ENCODE peak calls at places on chromosomes 6 and 20, in five cellular contexts. U is NT2/D1, X is stomach, L is tibial nerve, I is bronchial epithelial cell. Y is an unnamed sample.
A peak's percentile ranks its signal among the peaks of the same experiment; 100 is the strongest.

GRCh38 chr20:36604952-36605308 is 649 bp upstream of the RAB5IF start:
- DNase-seq in U (no peak), X (peak; percentile 41), L (peak; percentile 18), I (no peak), Y (peak; percentile 61)

GRCh38 chr6:28232785-28233184 is 7.7 kb downstream of the ZSCAN9 start:
- DNase-seq in U (no peak), X (no peak), L (no peak), I (no peak), Y (no peak)

GRCh38 chr6:33622456-33623431 is 1.6 kb downstream of the ITPR3 start:
- DNase-seq in U (no peak), X (peak; percentile 63), L (no peak), I (peak; percentile 74), Y (no peak)

GRCh38 chr20:46174469-46175126 is 56.5 kb downstream of the CD40 start:
- DNase-seq in U (peak; percentile 80), X (peak; percentile 75), L (peak; percentile 69), I (peak; percentile 28), Y (peak; percentile 64)

GRCh38 chr20:46204594-46205205 is 86.6 kb downstream of the CD40 start:
- DNase-seq in U (no peak), X (no peak), L (no peak), I (no peak), Y (no peak)

GRCh38 chr6:82365011-82365751 is 1.6 kb downstream of the TPBG start:
- DNase-seq in U (no peak), X (peak; percentile 42), L (no peak), I (peak; percentile 37), Y (no peak)

GRCh38 chr20:17856024-17856564 is 112.5 kb downstream of the SNX5 start:
- DNase-seq in U (no peak), X (peak; percentile 44), L (no peak), I (no peak), Y (no peak)

GRCh38 chr6:146498309-146498708 is 45.3 kb upstream of the RAB32 start:
- DNase-seq in U (no peak), X (no peak), L (no peak), I (no peak), Y (no peak)

GRCh38 chr20:5592165-5592564 is 158.0 kb upstream of the SHLD1 start:
- DNase-seq in U (no peak), X (no peak), L (no peak), I (no peak), Y (no peak)

GRCh38 chr6:37938909-37939308 is 119.4 kb downstream of the ZFAND3 start:
- DNase-seq in U (no peak), X (no peak), L (no peak), I (no peak), Y (no peak)

GRCh38 chr6:28648035-28648877 is 122.6 kb downstream of the GPX5 start:
- DNase-seq in U (peak; percentile 54), X (no peak), L (peak; percentile 44), I (peak; percentile 72), Y (no peak)

GRCh38 chr6:24439858-24440539 is 37.3 kb downstream of the MRS2 start:
- DNase-seq in U (no peak), X (no peak), L (no peak), I (no peak), Y (no peak)

GRCh38 chr20:39458452-39458851 is 496.3 kb downstream of the DHX35 start:
- DNase-seq in U (no peak), X (no peak), L (no peak), I (no peak), Y (no peak)

GRCh38 chr20:21501184-21501583 is 12.7 kb downstream of the NKX2-2 start:
- DNase-seq in U (no peak), X (no peak), L (no peak), I (no peak), Y (no peak)
- H3K27me3 ChIP-seq in U (peaks cover 20% of the 10 kb centered on the region), X (peaks cover 46% of the 10 kb centered on the region), L (no peaks in the 10 kb centered on the region), I (peaks cover 9% of the 10 kb centered on the region), Y (no peaks in the 10 kb centered on the region)

DNA sequence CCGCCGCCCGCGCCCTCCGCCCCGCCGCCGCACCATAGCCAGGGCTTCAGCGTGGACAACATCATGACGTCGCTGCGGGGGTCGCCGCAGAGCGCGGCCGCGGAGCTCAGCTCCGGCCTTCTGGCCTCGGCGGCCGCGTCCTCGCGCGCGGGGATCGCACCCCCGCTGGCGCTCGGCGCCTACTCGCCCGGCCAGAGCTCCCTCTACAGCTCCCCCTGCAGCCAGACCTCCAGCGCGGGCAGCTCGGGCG is 1.5 kb downstream of the FOXC1 start:
- DNase-seq in U (no peak), X (no peak), L (no peak), I (no peak), Y (no peak)
- H3K27me3 ChIP-seq in U (peaks cover 85% of the 10 kb centered on the region), X (peaks cover 83% of the 10 kb centered on the region), L (no peaks in the 10 kb centered on the region), I (no peaks in the 10 kb centered on the region), Y (peaks cover 63% of the 10 kb centered on the region)

GRCh38 chr20:61803416-61803902 is 262.2 kb downstream of the TAF4 start:
- DNase-seq in U (no peak), X (no peak), L (no peak), I (no peak), Y (no peak)
- H3K27me3 ChIP-seq in U (peaks cover 85% of the 10 kb centered on the region), X (peaks cover 22% of the 10 kb centered on the region), L (no peaks in the 10 kb centered on the region), I (no peaks in the 10 kb centered on the region), Y (no peaks in the 10 kb centered on the region)

GRCh38 chr6:166766769-166767168 is 139.7 kb upstream of the RPS6KA2 start:
- DNase-seq in U (no peak), X (peak; percentile 16), L (no peak), I (no peak), Y (no peak)

GRCh38 chr6:166764473-166765233 is 137.6 kb upstream of the RPS6KA2 start:
- DNase-seq in U (no peak), X (peak; percentile 24), L (no peak), I (no peak), Y (peak; percentile 30)

GRCh38 chr6:166767191-166767590 is 140.1 kb upstream of the RPS6KA2 start:
- DNase-seq in U (no peak), X (peak; percentile 17), L (no peak), I (no peak), Y (no peak)

GRCh38 chr6:166763606-166764472 is 136.8 kb upstream of the RPS6KA2 start:
- DNase-seq in U (no peak), X (peak; percentile 24), L (no peak), I (no peak), Y (no peak)

GRCh38 chr6:166765234-166765541 is 138.1 kb upstream of the RPS6KA2 start:
- DNase-seq in U (no peak), X (peak; percentile 10), L (no peak), I (no peak), Y (no peak)
- H3K27me3 ChIP-seq in U (no peaks in the 10 kb centered on the region), X (no peaks in the 10 kb centered on the region), L (no peaks in the 10 kb centered on the region), I (peaks cover 2% of the 10 kb centered on the region), Y (no peaks in the 10 kb centered on the region)

DNA sequence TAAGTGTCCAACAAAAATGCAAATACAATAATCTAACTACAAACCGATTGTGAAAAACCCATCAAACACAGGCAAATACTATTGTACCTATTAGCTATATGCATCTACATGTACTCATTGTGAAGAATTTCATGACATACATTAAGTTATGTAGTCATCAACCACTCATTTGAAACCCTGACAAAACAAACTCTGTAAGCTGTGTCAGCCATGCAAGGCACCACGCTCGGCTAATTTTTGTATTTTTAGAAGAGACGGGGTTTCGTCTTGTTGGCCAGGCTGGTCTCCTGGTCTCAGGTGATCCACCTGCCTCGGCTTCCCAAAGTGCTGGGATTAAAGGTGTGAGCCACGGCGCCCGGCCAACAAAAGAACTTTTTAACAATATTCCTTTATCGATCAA is 4.1 kb downstream of the CDK19 start:
- DNase-seq in U (no peak), X (no peak), L (no peak), I (no peak), Y (no peak)
- H3K27me3 ChIP-seq in U (no peaks in the 10 kb centered on the region), X (no peaks in the 10 kb centered on the region), L (no peaks in the 10 kb centered on the region), I (no peaks in the 10 kb centered on the region), Y (no peaks in the 10 kb centered on the region)

DNA sequence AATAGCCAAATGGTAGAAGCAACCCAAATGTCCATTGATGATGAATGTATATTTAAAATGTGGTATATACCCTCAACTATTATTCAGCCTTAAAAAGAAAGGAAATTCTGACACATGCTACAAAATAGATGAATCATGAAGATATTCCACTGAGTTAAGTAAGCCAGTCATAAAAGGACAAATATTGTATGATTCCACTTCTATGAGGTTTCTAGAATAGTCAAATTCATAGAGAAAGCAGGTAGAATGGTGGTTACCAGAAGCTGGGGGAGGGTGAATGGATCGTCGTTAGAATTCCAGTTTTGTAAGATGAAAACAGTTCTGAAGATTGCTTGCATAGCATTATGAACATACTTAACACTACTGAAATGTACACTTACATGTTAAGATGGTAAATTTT is 214.3 kb upstream of the MYLIP start:
- DNase-seq in U (no peak), X (no peak), L (no peak), I (peak; percentile 23), Y (no peak)
- H3K27me3 ChIP-seq in U (no peaks in the 10 kb centered on the region), X (no peaks in the 10 kb centered on the region), L (no peaks in the 10 kb centered on the region), I (no peaks in the 10 kb centered on the region), Y (no peaks in the 10 kb centered on the region)

GRCh38 chr20:61048292-61048691 is 203.8 kb upstream of the CDH4 start:
- DNase-seq in U (no peak), X (no peak), L (no peak), I (no peak), Y (no peak)

GRCh38 chr20:61052796-61053442 is 199.1 kb upstream of the CDH4 start:
- DNase-seq in U (no peak), X (no peak), L (no peak), I (no peak), Y (no peak)

GRCh38 chr20:61052195-61052594 is 199.9 kb upstream of the CDH4 start:
- DNase-seq in U (no peak), X (no peak), L (no peak), I (no peak), Y (no peak)

GRCh38 chr20:61049684-61050083 is 202.4 kb upstream of the CDH4 start:
- DNase-seq in U (no peak), X (no peak), L (no peak), I (no peak), Y (no peak)

GRCh38 chr20:61050491-61050890 is 201.6 kb upstream of the CDH4 start:
- DNase-seq in U (no peak), X (no peak), L (no peak), I (no peak), Y (no peak)
- H3K27me3 ChIP-seq in U (peaks cover 98% of the 10 kb centered on the region), X (no peaks in the 10 kb centered on the region), L (no peaks in the 10 kb centered on the region), I (no peaks in the 10 kb centered on the region), Y (no peaks in the 10 kb centered on the region)

GRCh38 chr6:136920216-136920857 is 1.8 kb upstream of the SLC35D3 start:
- DNase-seq in U (no peak), X (no peak), L (no peak), I (no peak), Y (no peak)
- H3K27me3 ChIP-seq in U (peaks cover 57% of the 10 kb centered on the region), X (peaks cover 55% of the 10 kb centered on the region), L (peaks cover 2% of the 10 kb centered on the region), I (peaks cover 36% of the 10 kb centered on the region), Y (peaks cover 11% of the 10 kb centered on the region)

Y was measured in right lobe of liver.